ENCODE peak calls at places on chromosomes 2 and 18, in nine cellular contexts. B is fibroblast of lung; S is small intestine; E is epithelial cell of esophagus; K is tibial artery; D is GM23248; A is cardiac muscle cell; Q is MM.1S; V is CD8-positive, alpha-beta memory T cell. Z is an unnamed sample.

GRCh38 chr2:149767516-149767974 is 180.0 kb upstream of the MMADHC start:
- DNase-seq in B (peak; percentile 17), S (no peak), E (peak; percentile 45), K (no peak), D (peak; percentile 78), A (peak; percentile 53), Q (no peak), V (no peak), Z (no peak)

GRCh38 chr2:158300394-158300793 is 156.2 kb downstream of the CCDC148 start:
- DNase-seq in B (no peak), S (no peak), E (no peak), K (no peak), D (no peak), A (no peak), Q (no peak), V (no peak), Z (no peak)

GRCh38 chr2:111923271-111923670 is 24.9 kb downstream of the MERTK start:
- DNase-seq in B (peak; percentile 76), S (no peak), E (no peak), K (no peak), D (peak; percentile 14), A (peak; percentile 39), Q (no peak), V (no peak), Z (no peak)

GRCh38 chr2:108212671-108213070 is 27.1 kb upstream of the SULT1C3 start:
- DNase-seq in B (no peak), S (no peak), E (peak; percentile 81), K (no peak), D (no peak), A (no peak), Q (no peak), V (no peak), Z (no peak)

GRCh38 chr2:118003396-118003824 is 10.5 kb downstream of the CCDC93 start:
- DNase-seq in B (peak; percentile 89), S (peak; percentile 74), E (peak; percentile 82), K (peak; percentile 46), D (peak; percentile 83), A (peak; percentile 91), Q (peak; percentile 82), V (no peak), Z (no peak)

GRCh38 chr2:238461491-238461890 is 34.8 kb downstream of the ASB1 start:
- DNase-seq in B (no peak), S (no peak), E (no peak), K (no peak), D (no peak), A (no peak), Q (no peak), V (no peak), Z (no peak)

GRCh38 chr2:64613276-64613675 is 40.4 kb downstream of the SERTAD2 start:
- DNase-seq in B (no peak), S (no peak), E (no peak), K (no peak), D (no peak), A (peak; percentile 72), Q (no peak), V (no peak), Z (no peak)

GRCh38 chr2:215425021-215425782 is 10.7 kb downstream of the FN1 start:
- DNase-seq in B (peak; percentile 73), S (no peak), E (no peak), K (no peak), D (peak; percentile 44), A (peak; percentile 76), Q (no peak), V (no peak), Z (no peak)

GRCh38 chr2:101967826-101968498 is 23.8 kb upstream of the IL1R2 start:
- DNase-seq in B (peak; percentile 76), S (no peak), E (no peak), K (peak; percentile 28), D (peak; percentile 74), A (peak; percentile 83), Q (no peak), V (no peak), Z (no peak)

GRCh38 chr2:74250189-74250631 is 51.8 kb downstream of the MTHFD2 start:
- DNase-seq in B (peak; percentile 49), S (peak; percentile 56), E (peak; percentile 60), K (no peak), D (peak; percentile 70), A (peak; percentile 56), Q (peak; percentile 67), V (peak; percentile 37), Z (no peak)

GRCh38 chr2:54728669-54729120 is 5.2 kb downstream of the EML6 start:
- DNase-seq in B (peak; percentile 79), S (peak; percentile 44), E (peak; percentile 78), K (no peak), D (peak; percentile 93), A (peak; percentile 60), Q (no peak), V (no peak), Z (no peak)

GRCh38 chr2:37599688-37600525 is 71.5 kb downstream of the CDC42EP3 start:
- DNase-seq in B (no peak), S (peak; percentile 36), E (no peak), K (no peak), D (no peak), A (no peak), Q (no peak), V (peak; percentile 71), Z (no peak)

GRCh38 chr2:16661936-16662335 is 3.7 kb downstream of the CYRIA start:
- DNase-seq in B (no peak), S (no peak), E (no peak), K (no peak), D (no peak), A (no peak), Q (no peak), V (no peak), Z (no peak)

GRCh38 chr2:118940486-118941120 is 1.4 kb upstream of the MARCO start:
- DNase-seq in B (no peak), S (no peak), E (no peak), K (peak; percentile 55), D (no peak), A (no peak), Q (no peak), V (no peak), Z (no peak)

GRCh38 chr2:73291093-73291460 is 2.3 kb downstream of the EGR4 start:
- DNase-seq in B (peak; percentile 54), S (peak; percentile 45), E (peak; percentile 67), K (no peak), D (peak; percentile 71), A (peak; percentile 66), Q (peak; percentile 42), V (peak; percentile 47), Z (no peak)

GRCh38 chr2:49935456-49935855 is 781.1 kb upstream of the FSHR start:
- DNase-seq in B (no peak), S (no peak), E (no peak), K (no peak), D (no peak), A (no peak), Q (no peak), V (no peak), Z (no peak)

GRCh38 chr2:55511508-55512124 is 7.9 kb upstream of the CFAP36 start:
- DNase-seq in B (peak; percentile 58), S (peak; percentile 22), E (peak; percentile 58), K (no peak), D (peak; percentile 65), A (peak; percentile 66), Q (no peak), V (no peak), Z (no peak)

GRCh38 chr2:147630585-147630984 is 214.2 kb upstream of the ACVR2A start:
- DNase-seq in B (no peak), S (peak; percentile 70), E (peak; percentile 60), K (no peak), D (peak; percentile 30), A (no peak), Q (no peak), V (no peak), Z (no peak)

GRCh38 chr2:196137271-196137670 is 34.1 kb downstream of the STK17B start:
- DNase-seq in B (peak; percentile 33), S (no peak), E (no peak), K (no peak), D (peak; percentile 29), A (no peak), Q (no peak), V (no peak), Z (no peak)

DNA sequence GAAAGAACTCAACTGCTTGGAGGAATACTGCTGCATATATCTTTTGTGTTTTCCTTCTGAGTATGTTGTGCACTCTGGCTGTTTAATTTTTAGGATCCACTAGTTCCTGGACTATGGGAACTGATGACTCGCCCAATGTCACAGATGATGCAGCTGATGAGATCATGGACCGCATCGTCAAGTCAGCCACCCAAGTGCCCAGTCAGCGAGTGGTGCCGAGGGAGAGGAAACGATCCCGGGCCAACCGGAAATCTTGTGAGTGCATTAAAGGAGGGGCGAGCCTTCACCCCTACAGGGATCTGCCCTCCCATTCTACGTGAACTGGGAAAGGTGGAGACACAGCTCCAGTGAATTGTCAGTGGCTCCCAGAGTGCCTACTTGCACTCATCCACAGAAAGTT is 59.6 kb downstream of the TPGS2 start:
- DNase-seq in B (no peak), S (no peak), E (peak; percentile 66), K (no peak), D (peak; percentile 46), A (no peak), Q (no peak), V (no peak), Z (no peak)
- H3K4me3 ChIP-seq in B (no peak overlapping the region), S (no peak overlapping the region), E (no peak overlapping the region), K (no peak overlapping the region), D (no peak overlapping the region), A (no peak overlapping the region), Q (no peak overlapping the region), V (no peak overlapping the region), Z (no peak overlapping the region)

GRCh38 chr2:216700088-216700567 is 4.8 kb upstream of the IGFBP5 start:
- DNase-seq in B (peak; percentile 36), S (no peak), E (no peak), K (no peak), D (no peak), A (no peak), Q (no peak), V (no peak), Z (no peak)
- H3K4me3 ChIP-seq in B (no peak overlapping the region), S (no peak overlapping the region), E (no peak overlapping the region), K (no peak overlapping the region), D (no peak overlapping the region), A (no peak overlapping the region), Q (no peak overlapping the region), V (no peak overlapping the region), Z (no peak overlapping the region)

GRCh38 chr2:230475143-230475542 is 59.1 kb downstream of the SP100 start:
- DNase-seq in B (no peak), S (no peak), E (no peak), K (no peak), D (no peak), A (no peak), Q (no peak), V (no peak), Z (no peak)
- H3K4me3 ChIP-seq in B (no peak overlapping the region), S (no peak overlapping the region), E (no peak overlapping the region), K (no peak overlapping the region), D (no peak overlapping the region), A (no peak overlapping the region), Q (no peak overlapping the region), V (no peak overlapping the region), Z (no peak overlapping the region)

GRCh38 chr2:172454404-172455120 is 27.2 kb downstream of the ITGA6 start:
- DNase-seq in B (no peak), S (no peak), E (peak; percentile 65), K (no peak), D (no peak), A (no peak), Q (no peak), V (no peak), Z (no peak)
- H3K4me3 ChIP-seq in B (no peak overlapping the region), S (no peak overlapping the region), E (no peak overlapping the region), K (no peak overlapping the region), D (no peak overlapping the region), A (no peak overlapping the region), Q (no peak overlapping the region), V (no peak overlapping the region), Z (no peak overlapping the region)

GRCh38 chr2:218329027-218329825 is 27.4 kb upstream of the CATIP start:
- DNase-seq in B (no peak), S (no peak), E (no peak), K (no peak), D (no peak), A (no peak), Q (no peak), V (no peak), Z (no peak)
- H3K4me3 ChIP-seq in B (no peak overlapping the region), S (no peak overlapping the region), E (no peak overlapping the region), K (no peak overlapping the region), D (no peak overlapping the region), A (no peak overlapping the region), Q (no peak overlapping the region), V (no peak overlapping the region), Z (no peak overlapping the region)

Z was measured in suprapubic skin.